ENCODE peak calls at places on chromosomes 5 and 9, in seven cellular contexts. U is tibial artery, L is WTC11, V is LNCaP clone FGC, F is cardiac fibroblast, Q is HFFc6, S is foreskin fibroblast. E is an unnamed sample.
A peak's percentile ranks its signal among the peaks of the same experiment; 100 is the strongest.

GRCh38 chr9:81798606-81799005 is 109.3 kb upstream of the TLE1 start:
- DNase-seq in U (no peak), L (no peak), V (no peak), F (no peak), Q (no peak), S (no peak), E (no peak)

GRCh38 chr9:82590845-82591244 is 472.1 kb downstream of the RASEF start:
- DNase-seq in U (no peak), L (no peak), V (no peak), F (no peak), Q (no peak), S (no peak), E (no peak)

GRCh38 chr9:99820330-99821186 is 1.1 kb upstream of the NR4A3 start:
- DNase-seq in U (peak; percentile 91), L (no peak), V (no peak), F (peak; percentile 88), Q (peak; percentile 64), S (peak; percentile 86), E (no peak)

GRCh38 chr5:54867310-54867944 is 118.0 kb downstream of the ESM1 start:
- DNase-seq in U (no peak), L (no peak), V (no peak), F (peak; percentile 82), Q (peak; percentile 62), S (peak; percentile 71), E (no peak)

GRCh38 chr5:1478333-1478732 is 33.1 kb upstream of the SLC6A3 start:
- DNase-seq in U (peak; percentile 58), L (no peak), V (no peak), F (no peak), Q (no peak), S (no peak), E (no peak)

GRCh38 chr5:16721151-16722102 is 104.6 kb upstream of the RETREG1 start:
- DNase-seq in U (no peak), L (no peak), V (no peak), F (no peak), Q (no peak), S (no peak), E (no peak)

GRCh38 chr5:126961702-126962101 is 68.7 kb downstream of the MARCHF3 start:
- DNase-seq in U (no peak), L (no peak), V (no peak), F (peak; percentile 43), Q (peak; percentile 47), S (peak; percentile 70), E (no peak)

GRCh38 chr9:125659201-125659840 is 47.7 kb downstream of the MAPKAP1 start:
- DNase-seq in U (no peak), L (no peak), V (no peak), F (no peak), Q (no peak), S (no peak), E (no peak)

GRCh38 chr5:60492958-60493357 is 207.0 kb downstream of the DEPDC1B start:
- DNase-seq in U (no peak), L (no peak), V (no peak), F (no peak), Q (peak; percentile 4), S (peak; percentile 34), E (no peak)

GRCh38 chr5:107867266-107867665 is 196.5 kb upstream of the EFNA5 start:
- DNase-seq in U (no peak), L (no peak), V (no peak), F (no peak), Q (no peak), S (no peak), E (no peak)

GRCh38 chr9:75448281-75448680 is 360.0 kb downstream of the OSTF1 start:
- DNase-seq in U (no peak), L (no peak), V (no peak), F (no peak), Q (no peak), S (peak; percentile 12), E (no peak)

GRCh38 chr5:16178745-16179372 is 732 bp downstream of the MARCHF11 start:
- DNase-seq in U (peak; percentile 67), L (peak; percentile 96), V (peak; percentile 50), F (peak; percentile 64), Q (no peak), S (peak; percentile 70), E (peak; percentile 94)

GRCh38 chr9:77802512-77803293 is 154.6 kb upstream of the GNA14 start:
- DNase-seq in U (no peak), L (no peak), V (no peak), F (no peak), Q (no peak), S (no peak), E (no peak)

GRCh38 chr9:120538339-120538738 is 41.6 kb downstream of the CDK5RAP2 start:
- DNase-seq in U (no peak), L (no peak), V (no peak), F (peak; percentile 36), Q (no peak), S (peak; percentile 17), E (no peak)

GRCh38 chr5:149641000-149641576 is 59.8 kb downstream of the ARHGEF37 start:
- DNase-seq in U (peak; percentile 53), L (no peak), V (peak; percentile 78), F (peak; percentile 69), Q (no peak), S (peak; percentile 46), E (no peak)

GRCh38 chr5:128329542-128329941 is 208.5 kb downstream of the FBN2 start:
- DNase-seq in U (no peak), L (no peak), V (no peak), F (no peak), Q (no peak), S (no peak), E (no peak)

GRCh38 chr9:105074501-105074900 is 146.5 kb upstream of the ABCA1 start:
- DNase-seq in U (no peak), L (no peak), V (no peak), F (no peak), Q (no peak), S (no peak), E (no peak)

GRCh38 chr5:62717211-62717927 is 138.8 kb downstream of the LRRC70 start:
- DNase-seq in U (no peak), L (no peak), V (no peak), F (peak; percentile 7), Q (no peak), S (no peak), E (no peak)

GRCh38 chr5:73994963-73995362 is 369.0 kb downstream of the ARHGEF28 start:
- DNase-seq in U (no peak), L (no peak), V (no peak), F (no peak), Q (peak; percentile 18), S (no peak), E (no peak)

GRCh38 chr5:141522301-141522700 is 33.4 kb downstream of the PCDHGC5 start:
- DNase-seq in U (no peak), L (no peak), V (no peak), F (no peak), Q (no peak), S (no peak), E (no peak)

GRCh38 chr5:168931638-168932345 is 352.6 kb upstream of the PANK3 start:
- DNase-seq in U (no peak), L (no peak), V (no peak), F (peak; percentile 71), Q (peak; percentile 10), S (peak; percentile 60), E (no peak)

GRCh38 chr9:113559834-113560620 is 96.5 kb downstream of the RGS3 start:
- DNase-seq in U (peak; percentile 62), L (no peak), V (no peak), F (no peak), Q (no peak), S (no peak), E (no peak)

GRCh38 chr9:135220601-135221575 is 133.4 kb downstream of the OLFM1 start:
- DNase-seq in U (no peak), L (peak; percentile 7), V (no peak), F (no peak), Q (no peak), S (no peak), E (no peak)

GRCh38 chr9:136328011-136328621 is 777 bp downstream of the GPSM1 start:
- DNase-seq in U (no peak), L (no peak), V (no peak), F (no peak), Q (no peak), S (no peak), E (no peak)

GRCh38 chr5:3104446-3105047 is 353.1 kb upstream of the IRX2 start:
- DNase-seq in U (no peak), L (no peak), V (no peak), F (no peak), Q (no peak), S (no peak), E (no peak)
- TF ChIP-seq CTCF in U (no peak), L (no peak), V (no peak), F (no peak), Q (no peak), S (no peak), E (no peak)

GRCh38 chr9:121634800-121635261 is 16.6 kb upstream of the DAB2IP start:
- DNase-seq in U (no peak), L (peak; percentile 70), V (no peak), F (peak; percentile 38), Q (no peak), S (peak; percentile 48), E (peak; percentile 50)
- TF ChIP-seq CTCF in U (peak; percentile 21), L (peak; percentile 37), V (peak; percentile 62), F (peak; percentile 61), Q (peak; percentile 65), S (peak; percentile 48), E (peak; percentile 61)

DNA sequence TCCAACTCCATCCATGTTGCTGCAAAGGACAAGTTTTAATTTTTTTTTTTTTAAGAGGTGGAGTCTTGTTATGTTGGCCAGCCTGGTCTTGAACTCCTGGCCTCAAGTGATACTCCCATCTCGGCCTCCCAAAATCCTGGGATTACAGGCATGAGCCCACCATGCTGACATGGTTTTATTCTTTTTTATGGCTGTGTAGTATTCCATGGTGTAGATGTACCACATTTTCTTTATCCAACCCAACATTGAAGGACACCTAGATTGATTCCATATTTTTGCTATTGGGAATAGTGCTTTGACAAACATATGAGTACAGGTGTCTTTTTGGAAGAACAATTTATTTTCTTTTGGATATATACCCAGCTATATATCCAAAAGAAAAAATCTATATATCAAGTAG is 6.1 kb upstream of the POC5 start:
- DNase-seq in U (no peak), L (no peak), V (no peak), F (no peak), Q (no peak), S (no peak), E (no peak)
- TF ChIP-seq CTCF in U (no peak), L (no peak), V (no peak), F (no peak), Q (no peak), S (no peak), E (no peak)

DNA sequence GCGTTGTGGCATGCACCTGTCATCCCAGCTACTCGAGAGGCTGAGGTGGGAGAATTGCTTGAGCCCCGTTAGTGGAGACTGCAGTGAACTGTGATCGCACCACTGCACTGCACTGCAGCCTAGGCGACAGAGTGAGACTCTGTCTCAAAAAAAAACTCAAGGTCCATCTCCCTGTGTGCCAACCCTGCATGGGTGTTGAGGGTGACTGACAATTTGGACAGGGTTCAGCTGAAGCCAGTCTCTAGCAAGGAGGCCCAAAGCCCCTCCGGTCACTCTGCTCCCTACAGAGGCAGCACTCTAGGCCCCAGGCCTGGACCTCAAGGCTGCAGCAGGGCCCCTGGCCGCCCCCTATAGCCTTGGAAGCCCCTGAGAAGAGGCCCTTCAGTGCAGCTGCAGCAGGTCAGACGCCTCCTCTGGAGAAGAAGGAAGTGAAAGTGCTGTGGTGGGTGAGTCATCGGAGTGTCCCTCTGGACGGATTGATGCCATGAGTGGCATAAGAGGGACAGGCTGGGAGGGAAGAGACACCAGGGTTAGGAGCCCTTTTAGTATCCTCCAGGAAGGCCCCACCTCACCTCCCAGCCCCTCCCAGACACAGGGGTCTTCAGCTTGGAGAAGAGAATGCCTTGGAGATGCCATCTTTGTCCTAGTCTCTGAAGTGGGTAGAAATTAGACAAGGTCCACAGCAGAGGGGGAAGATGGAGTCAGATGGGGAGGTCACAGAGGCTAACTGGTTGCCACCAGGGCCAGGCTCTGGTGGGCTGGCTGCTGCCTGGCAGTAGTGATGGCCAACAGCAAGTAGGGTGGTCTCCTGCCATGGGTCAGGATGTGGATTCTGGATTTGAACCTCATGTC is 39.1 kb upstream of the NEK6 start:
- DNase-seq in U (peak; percentile 76), L (no peak), V (no peak), F (peak; percentile 45), Q (peak; percentile 40), S (peak; percentile 68), E (no peak)
- TF ChIP-seq CTCF in U (no peak), L (no peak), V (no peak), F (peak; percentile 18), Q (peak; percentile 25), S (no peak), E (no peak)

E was measured in neural crest cell.